ENCODE peak calls at places on chromosomes 1 and 21, in nine cellular contexts. Z is skeletal muscle cell; N is IMR-90; Y is ELR; X is cardiac septum; G is stimulated activated CD8-positive, alpha-beta memory T cell treated with anti-CD3 and anti-CD28 coated beads, Interleukin-4, amount 100 ng/mL, for 1 hour; H is neural crest cell; T is AG09319; L is glutamatergic neuron. C is an unnamed sample.

GRCh38 chr1:85460555-85461088 is 4.3 kb downstream of the DDAH1 start:
- DNase-seq in Z (no peak), G (no peak), X (no peak), T (no peak), H (no peak), N (no peak), Y (no peak), L (no peak), C (no peak)

GRCh38 chr1:210652329-210652954 is 323.7 kb downstream of the HHAT start:
- DNase-seq in X (no peak), G (no peak), Y (no peak), L (no peak), Z (no peak), H (no peak), N (no peak), T (no peak), C (no peak)

GRCh38 chr1:41900611-41901444 is 17.9 kb downstream of the HIVEP3 start:
- DNase-seq in Z (no peak), L (no peak), G (no peak), X (no peak), T (no peak), Y (peak), H (no peak), N (peak), C (no peak)

GRCh38 chr1:37673920-37674319 is 18.4 kb upstream of the CDCA8 start:
- DNase-seq in T (no peak), Z (no peak), G (no peak), N (no peak), X (no peak), Y (no peak), H (no peak), L (no peak), C (no peak)

GRCh38 chr1:230158422-230159291 is 91.6 kb downstream of the GALNT2 start:
- DNase-seq in T (no peak), Y (no peak), L (no peak), X (no peak), H (no peak), G (no peak), Z (no peak), N (no peak), C (no peak)

GRCh38 chr1:17553970-17554369 is 14.5 kb downstream of the ARHGEF10L start:
- DNase-seq in Z (peak), Y (peak), G (no peak), H (no peak), T (no peak), X (no peak), N (peak), L (no peak), C (no peak)

GRCh38 chr1:68918563-68918962 is 421.7 kb upstream of the DEPDC1 start:
- DNase-seq in Y (no peak), T (no peak), X (no peak), L (no peak), H (no peak), Z (no peak), G (no peak), N (no peak), C (no peak)

GRCh38 chr1:41102208-41102607 is 80.7 kb upstream of the SLFNL1 start:
- DNase-seq in L (no peak), N (peak), T (peak), H (no peak), X (peak), Y (peak), G (no peak), Z (peak), C (no peak)

GRCh38 chr1:117367769-117368059 is 465 bp downstream of the MAN1A2 start:
- DNase-seq in N (peak), X (no peak), Y (peak), H (no peak), T (no peak), L (no peak), G (no peak), Z (no peak), C (peak)

GRCh38 chr21:41597811-41598231 is 89.9 kb upstream of the TMPRSS2 start:
- DNase-seq in Z (no peak), T (no peak), G (no peak), L (no peak), Y (no peak), H (no peak), X (peak), N (no peak), C (no peak)

GRCh38 chr21:41956926-41957729 is 3.3 kb upstream of the C2CD2 start:
- DNase-seq in T (no peak), N (peak), G (no peak), X (no peak), Y (peak), H (no peak), Z (peak), L (no peak), C (no peak)

GRCh38 chr1:152089014-152089674 is at the start of gene TCHHL1:
- DNase-seq in T (no peak), G (no peak), Y (no peak), N (no peak), H (no peak), L (no peak), X (no peak), Z (no peak), C (no peak)

GRCh38 chr21:28359300-28359699 is 633.4 kb downstream of the LTN1 start:
- DNase-seq in X (no peak), G (no peak), L (no peak), T (no peak), N (no peak), Y (no peak), H (no peak), Z (no peak), C (no peak)

GRCh38 chr1:21653744-21654100 is 15.4 kb downstream of the RAP1GAP start:
- DNase-seq in Y (no peak), Z (no peak), L (no peak), H (no peak), X (no peak), N (no peak), G (no peak), T (no peak), C (no peak)

GRCh38 chr1:220575718-220576497 is 48.0 kb downstream of the MARK1 start:
- DNase-seq in Z (no peak), T (no peak), H (no peak), X (no peak), L (no peak), N (no peak), Y (no peak), G (no peak), C (no peak)

GRCh38 chr1:220997791-220998190 is 118.5 kb downstream of the HLX start:
- DNase-seq in Y (no peak), T (no peak), X (no peak), G (no peak), N (no peak), H (no peak), Z (no peak), L (no peak), C (no peak)

GRCh38 chr1:208054485-208054884 is 143.6 kb upstream of the CD34 start:
- DNase-seq in Z (no peak), Y (peak), N (no peak), T (no peak), H (no peak), X (peak), G (no peak), L (no peak), C (no peak)

GRCh38 chr1:21139601-21140000 is 37.1 kb downstream of the EIF4G3 start:
- DNase-seq in T (no peak), Z (no peak), N (no peak), G (no peak), Y (no peak), X (peak), H (no peak), L (no peak), C (no peak)

GRCh38 chr1:104238991-104239390 is 489.3 kb downstream of the AMY1C start:
- DNase-seq in Y (no peak), L (no peak), G (no peak), Z (no peak), T (no peak), X (no peak), H (no peak), N (no peak), C (no peak)

GRCh38 chr1:29096255-29096896 is 27.3 kb downstream of the TMEM200B start:
- DNase-seq in N (no peak), L (no peak), G (no peak), Y (no peak), X (no peak), Z (no peak), T (no peak), H (no peak), C (no peak)

GRCh38 chr1:198031086-198031485 is 113.9 kb downstream of the LHX9 start:
- DNase-seq in N (no peak), Z (no peak), Y (no peak), H (no peak), T (no peak), X (no peak), G (no peak), L (no peak), C (no peak)

GRCh38 chr1:6116137-6116536 is 64.0 kb downstream of the CHD5 start:
- DNase-seq in Z (no peak), Y (peak), L (no peak), N (peak), X (no peak), H (no peak), T (no peak), G (no peak), C (no peak)

GRCh38 chr1:238111081-238111480 is 220.4 kb upstream of the ZP4 start:
- DNase-seq in L (no peak), N (no peak), G (no peak), H (no peak), X (no peak), Z (no peak), Y (no peak), T (no peak), C (no peak)

GRCh38 chr1:20361805-20362381 is 71.2 kb downstream of the VWA5B1 start:
- DNase-seq in Y (peak), X (peak), Z (no peak), N (peak), T (no peak), H (peak), G (no peak), L (peak), C (no peak)

GRCh38 chr1:76142771-76143540 is 68.4 kb downstream of the ST6GALNAC3 start:
- DNase-seq in L (no peak), N (no peak), H (no peak), Z (no peak), T (no peak), X (no peak), Y (no peak), G (no peak), C (no peak)

GRCh38 chr1:231494439-231495110 is 33.9 kb upstream of the TSNAX start:
- DNase-seq in L (no peak), H (no peak), X (no peak), N (no peak), T (no peak), Y (no peak), G (no peak), Z (no peak), C (no peak)

GRCh38 chr21:34615487-34615814 is 538 bp upstream of the RCAN1 start:
- DNase-seq in T (no peak), Z (no peak), X (no peak), H (no peak), N (no peak), L (no peak), Y (no peak), G (no peak), C (no peak)

GRCh38 chr21:43354666-43355065 is 72.3 kb downstream of the SIK1 start:
- DNase-seq in T (no peak), N (no peak), L (no peak), X (no peak), H (no peak), Z (no peak), Y (no peak), G (no peak), C (no peak)

GRCh38 chr1:179144621-179145020 is 62.8 kb downstream of the TOR3A start:
- DNase-seq in N (peak), G (no peak), H (no peak), X (no peak), L (no peak), Y (peak), Z (no peak), T (no peak), C (no peak)